ENCODE peak calls at places on chromosomes 16 and 17, in eight cellular contexts. One of them, this sample, is unnamed.

GRCh38 chr17:82317394-82318168 is at the start of gene CD7:
- DNase-seq in choroid plexus epithelial cell: no peak
- DNase-seq in kidney epithelial cell: no peak
- DNase-seq in cardiac muscle cell: no peak
- DNase-seq in tibial nerve: no peak
- DNase-seq in fibroblast of the aortic adventitia: no peak
- DNase-seq in GM23338: no peak
- DNase-seq in kidney: peak; percentile 77
- DNase-seq in this sample: no peak

GRCh38 chr17:8121531-8122390 is 2.1 kb downstream of the HES7 start:
- DNase-seq in choroid plexus epithelial cell: peak; percentile 52
- DNase-seq in kidney epithelial cell: no peak
- DNase-seq in cardiac muscle cell: peak; percentile 93
- DNase-seq in tibial nerve: peak; percentile 22
- DNase-seq in fibroblast of the aortic adventitia: peak; percentile 45
- DNase-seq in GM23338: peak; percentile 91
- DNase-seq in kidney: peak; percentile 86
- DNase-seq in this sample: no peak

GRCh38 chr17:55620945-55621344 is 101.7 kb downstream of the TMEM100 start:
- DNase-seq in choroid plexus epithelial cell: no peak
- DNase-seq in kidney epithelial cell: no peak
- DNase-seq in cardiac muscle cell: no peak
- DNase-seq in tibial nerve: no peak
- DNase-seq in fibroblast of the aortic adventitia: no peak
- DNase-seq in GM23338: no peak
- DNase-seq in kidney: no peak
- DNase-seq in this sample: no peak

GRCh38 chr16:89491238-89491869 is 993 bp upstream of the ANKRD11 start:
- DNase-seq in choroid plexus epithelial cell: peak; percentile 49
- DNase-seq in kidney epithelial cell: no peak
- DNase-seq in cardiac muscle cell: no peak
- DNase-seq in tibial nerve: no peak
- DNase-seq in fibroblast of the aortic adventitia: peak; percentile 34
- DNase-seq in GM23338: peak; percentile 76
- DNase-seq in kidney: no peak
- DNase-seq in this sample: no peak

GRCh38 chr17:27276653-27277156 is 17.2 kb upstream of the WSB1 start:
- DNase-seq in choroid plexus epithelial cell: no peak
- DNase-seq in kidney epithelial cell: no peak
- DNase-seq in cardiac muscle cell: peak; percentile 49
- DNase-seq in tibial nerve: no peak
- DNase-seq in fibroblast of the aortic adventitia: no peak
- DNase-seq in GM23338: peak; percentile 95
- DNase-seq in kidney: no peak
- DNase-seq in this sample: no peak

GRCh38 chr17:61849674-61850073 is 13.7 kb downstream of the BRIP1 start:
- DNase-seq in choroid plexus epithelial cell: peak; percentile 51
- DNase-seq in kidney epithelial cell: no peak
- DNase-seq in cardiac muscle cell: no peak
- DNase-seq in tibial nerve: no peak
- DNase-seq in fibroblast of the aortic adventitia: peak; percentile 19
- DNase-seq in GM23338: no peak
- DNase-seq in kidney: no peak
- DNase-seq in this sample: no peak

GRCh38 chr16:76583466-76583865 is 306.3 kb downstream of the CNTNAP4 start:
- DNase-seq in choroid plexus epithelial cell: peak; percentile 0
- DNase-seq in kidney epithelial cell: no peak
- DNase-seq in cardiac muscle cell: peak; percentile 21
- DNase-seq in tibial nerve: peak; percentile 12
- DNase-seq in fibroblast of the aortic adventitia: peak; percentile 14
- DNase-seq in GM23338: no peak
- DNase-seq in kidney: no peak
- DNase-seq in this sample: no peak

GRCh38 chr17:28612936-28613872 is 781 bp downstream of the RSKR start:
- DNase-seq in choroid plexus epithelial cell: peak; percentile 70
- DNase-seq in kidney epithelial cell: no peak
- DNase-seq in cardiac muscle cell: peak; percentile 58
- DNase-seq in tibial nerve: peak; percentile 49
- DNase-seq in fibroblast of the aortic adventitia: peak; percentile 39
- DNase-seq in GM23338: peak; percentile 82
- DNase-seq in kidney: no peak
- DNase-seq in this sample: no peak

GRCh38 chr16:29158031-29158430 is 173.2 kb downstream of the LAT start:
- DNase-seq in choroid plexus epithelial cell: no peak
- DNase-seq in kidney epithelial cell: no peak
- DNase-seq in cardiac muscle cell: no peak
- DNase-seq in tibial nerve: no peak
- DNase-seq in fibroblast of the aortic adventitia: peak; percentile 8
- DNase-seq in GM23338: no peak
- DNase-seq in kidney: no peak
- DNase-seq in this sample: no peak

GRCh38 chr16:85781685-85782370 is 17.5 kb downstream of the EMC8 start:
- DNase-seq in choroid plexus epithelial cell: peak; percentile 6
- DNase-seq in kidney epithelial cell: no peak
- DNase-seq in cardiac muscle cell: no peak
- DNase-seq in tibial nerve: no peak
- DNase-seq in fibroblast of the aortic adventitia: peak; percentile 80
- DNase-seq in GM23338: no peak
- DNase-seq in kidney: no peak
- DNase-seq in this sample: no peak

GRCh38 chr16:85782476-85782875 is 16.9 kb downstream of the EMC8 start:
- DNase-seq in choroid plexus epithelial cell: peak; percentile 13
- DNase-seq in kidney epithelial cell: no peak
- DNase-seq in cardiac muscle cell: no peak
- DNase-seq in tibial nerve: no peak
- DNase-seq in fibroblast of the aortic adventitia: peak; percentile 16
- DNase-seq in GM23338: no peak
- DNase-seq in kidney: peak; percentile 12
- DNase-seq in this sample: no peak

GRCh38 chr16:85780281-85780680 is 19.1 kb downstream of the EMC8 start:
- DNase-seq in choroid plexus epithelial cell: no peak
- DNase-seq in kidney epithelial cell: no peak
- DNase-seq in cardiac muscle cell: no peak
- DNase-seq in tibial nerve: no peak
- DNase-seq in fibroblast of the aortic adventitia: no peak
- DNase-seq in GM23338: no peak
- DNase-seq in kidney: no peak
- DNase-seq in this sample: no peak

GRCh38 chr16:85778873-85779272 is 20.5 kb downstream of the EMC8 start:
- DNase-seq in choroid plexus epithelial cell: no peak
- DNase-seq in kidney epithelial cell: no peak
- DNase-seq in cardiac muscle cell: no peak
- DNase-seq in tibial nerve: no peak
- DNase-seq in fibroblast of the aortic adventitia: no peak
- DNase-seq in GM23338: no peak
- DNase-seq in kidney: peak; percentile 20
- DNase-seq in this sample: no peak

DNA sequence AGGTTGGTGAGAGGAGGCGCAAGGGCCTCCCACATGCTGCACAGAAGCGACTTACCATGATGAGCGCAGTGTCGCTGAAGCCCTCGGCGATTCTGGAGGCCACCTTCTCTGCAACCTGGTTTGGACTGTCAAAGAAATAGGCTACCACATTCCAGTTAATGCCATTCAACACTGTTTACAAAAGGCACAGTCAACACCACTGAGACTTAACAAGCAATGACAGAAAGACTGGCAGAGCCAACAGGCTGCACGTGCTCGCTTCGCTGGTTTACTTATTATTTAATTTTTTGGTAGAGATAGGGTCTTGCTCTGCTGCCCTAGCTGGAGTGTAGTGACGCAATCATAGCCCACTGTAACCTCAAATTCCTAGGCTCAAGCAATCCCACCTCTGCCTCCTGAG is 18.2 kb downstream of the EMC8 start:
- DNase-seq in choroid plexus epithelial cell: no peak
- DNase-seq in kidney epithelial cell: no peak
- DNase-seq in cardiac muscle cell: no peak
- DNase-seq in tibial nerve: no peak
- DNase-seq in fibroblast of the aortic adventitia: no peak
- DNase-seq in GM23338: no peak
- DNase-seq in kidney: no peak
- DNase-seq in this sample: no peak
- H3K4me3 ChIP-seq in choroid plexus epithelial cell: no peak overlapping the region
- H3K4me3 ChIP-seq in kidney epithelial cell: no peak overlapping the region
- H3K4me3 ChIP-seq in cardiac muscle cell: no peak overlapping the region
- H3K4me3 ChIP-seq in tibial nerve: no peak overlapping the region
- H3K4me3 ChIP-seq in fibroblast of the aortic adventitia: no peak overlapping the region
- H3K4me3 ChIP-seq in GM23338: no peak overlapping the region
- H3K4me3 ChIP-seq in kidney: no peak overlapping the region
- H3K4me3 ChIP-seq in this sample: no peak overlapping the region

DNA sequence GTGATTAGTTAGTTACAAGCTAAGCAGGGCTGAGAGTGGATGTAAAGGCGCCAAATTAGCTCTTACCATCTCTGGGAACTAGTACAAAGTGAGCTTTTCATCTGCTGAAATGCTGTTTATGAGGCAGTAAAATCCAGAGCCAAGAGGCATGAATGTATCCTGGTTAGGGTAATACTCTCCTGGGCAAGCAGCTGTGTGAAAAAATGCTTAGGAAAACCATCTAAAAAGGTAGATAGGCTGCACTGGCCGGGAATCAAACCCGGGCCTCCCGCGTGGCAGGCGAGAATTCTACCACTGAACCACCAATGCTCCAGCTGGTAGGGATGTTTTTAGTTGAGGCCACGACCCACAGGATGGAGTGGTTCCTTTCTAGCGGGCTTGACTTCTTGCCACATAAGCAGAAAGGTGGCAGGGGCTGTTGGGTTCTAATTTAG is 23.0 kb downstream of the VAC14 start:
- DNase-seq in choroid plexus epithelial cell: peak; percentile 51
- DNase-seq in kidney epithelial cell: no peak
- DNase-seq in cardiac muscle cell: no peak
- DNase-seq in tibial nerve: no peak
- DNase-seq in fibroblast of the aortic adventitia: peak; percentile 60
- DNase-seq in GM23338: no peak
- DNase-seq in kidney: no peak
- DNase-seq in this sample: no peak
- TF ChIP-seq CTCF in choroid plexus epithelial cell: no peak
- TF ChIP-seq CTCF in kidney epithelial cell: no peak
- TF ChIP-seq CTCF in cardiac muscle cell: no peak
- TF ChIP-seq CTCF in tibial nerve: no peak
- TF ChIP-seq CTCF in fibroblast of the aortic adventitia: no peak
- TF ChIP-seq CTCF in GM23338: no peak
- TF ChIP-seq CTCF in kidney: no peak
- TF ChIP-seq CTCF in this sample: no peak

GRCh38 chr17:29613371-29613837 is 9.3 kb downstream of the CORO6 start:
- DNase-seq in choroid plexus epithelial cell: peak; percentile 93
- DNase-seq in kidney epithelial cell: no peak
- DNase-seq in cardiac muscle cell: peak; percentile 90
- DNase-seq in tibial nerve: peak; percentile 96
- DNase-seq in fibroblast of the aortic adventitia: peak; percentile 83
- DNase-seq in GM23338: peak; percentile 96
- DNase-seq in kidney: peak; percentile 97
- DNase-seq in this sample: no peak

GRCh38 chr17:29615048-29615385 is 7.7 kb downstream of the CORO6 start:
- DNase-seq in choroid plexus epithelial cell: peak; percentile 62
- DNase-seq in kidney epithelial cell: no peak
- DNase-seq in cardiac muscle cell: no peak
- DNase-seq in tibial nerve: no peak
- DNase-seq in fibroblast of the aortic adventitia: peak; percentile 40
- DNase-seq in GM23338: peak; percentile 32
- DNase-seq in kidney: no peak
- DNase-seq in this sample: no peak

GRCh38 chr17:29615492-29616299 is 7.0 kb downstream of the CORO6 start:
- DNase-seq in choroid plexus epithelial cell: peak; percentile 92
- DNase-seq in kidney epithelial cell: no peak
- DNase-seq in cardiac muscle cell: peak; percentile 89
- DNase-seq in tibial nerve: peak; percentile 85
- DNase-seq in fibroblast of the aortic adventitia: peak; percentile 74
- DNase-seq in GM23338: peak; percentile 94
- DNase-seq in kidney: peak; percentile 94
- DNase-seq in this sample: no peak

GRCh38 chr17:29613856-29614255 is 8.9 kb downstream of the CORO6 start:
- DNase-seq in choroid plexus epithelial cell: no peak
- DNase-seq in kidney epithelial cell: no peak
- DNase-seq in cardiac muscle cell: no peak
- DNase-seq in tibial nerve: no peak
- DNase-seq in fibroblast of the aortic adventitia: no peak
- DNase-seq in GM23338: peak; percentile 47
- DNase-seq in kidney: no peak
- DNase-seq in this sample: no peak

GRCh38 chr17:29614345-29615047 is 8.2 kb downstream of the CORO6 start:
- DNase-seq in choroid plexus epithelial cell: no peak
- DNase-seq in kidney epithelial cell: no peak
- DNase-seq in cardiac muscle cell: no peak
- DNase-seq in tibial nerve: no peak
- DNase-seq in fibroblast of the aortic adventitia: no peak
- DNase-seq in GM23338: peak; percentile 16
- DNase-seq in kidney: no peak
- DNase-seq in this sample: no peak
- H3K4me3 ChIP-seq in choroid plexus epithelial cell: no peak overlapping the region
- H3K4me3 ChIP-seq in kidney epithelial cell: no peak overlapping the region
- H3K4me3 ChIP-seq in cardiac muscle cell: no peak overlapping the region
- H3K4me3 ChIP-seq in tibial nerve: peak overlapping the region; percentile 43
- H3K4me3 ChIP-seq in fibroblast of the aortic adventitia: no peak overlapping the region
- H3K4me3 ChIP-seq in GM23338: peak overlapping the region; percentile 67
- H3K4me3 ChIP-seq in kidney: no peak overlapping the region
- H3K4me3 ChIP-seq in this sample: no peak overlapping the region

GRCh38 chr16:106623-107324 is 28.7 kb downstream of the MPG start:
- DNase-seq in choroid plexus epithelial cell: peak; percentile 93
- DNase-seq in kidney epithelial cell: peak; percentile 34
- DNase-seq in cardiac muscle cell: peak; percentile 86
- DNase-seq in tibial nerve: peak; percentile 65
- DNase-seq in fibroblast of the aortic adventitia: peak; percentile 90
- DNase-seq in GM23338: peak; percentile 95
- DNase-seq in kidney: no peak
- DNase-seq in this sample: peak; percentile 34

GRCh38 chr16:104355-104754 is 26.3 kb downstream of the MPG start:
- DNase-seq in choroid plexus epithelial cell: no peak
- DNase-seq in kidney epithelial cell: no peak
- DNase-seq in cardiac muscle cell: no peak
- DNase-seq in tibial nerve: no peak
- DNase-seq in fibroblast of the aortic adventitia: no peak
- DNase-seq in GM23338: no peak
- DNase-seq in kidney: no peak
- DNase-seq in this sample: no peak

GRCh38 chr16:104828-105374 is 26.9 kb downstream of the MPG start:
- DNase-seq in choroid plexus epithelial cell: no peak
- DNase-seq in kidney epithelial cell: no peak
- DNase-seq in cardiac muscle cell: no peak
- DNase-seq in tibial nerve: no peak
- DNase-seq in fibroblast of the aortic adventitia: no peak
- DNase-seq in GM23338: no peak
- DNase-seq in kidney: no peak
- DNase-seq in this sample: no peak

GRCh38 chr16:102060-102855 is 24.2 kb downstream of the MPG start:
- DNase-seq in choroid plexus epithelial cell: peak; percentile 69
- DNase-seq in kidney epithelial cell: no peak
- DNase-seq in cardiac muscle cell: no peak
- DNase-seq in tibial nerve: peak; percentile 48
- DNase-seq in fibroblast of the aortic adventitia: peak; percentile 69
- DNase-seq in GM23338: no peak
- DNase-seq in kidney: peak; percentile 85
- DNase-seq in this sample: no peak

DNA sequence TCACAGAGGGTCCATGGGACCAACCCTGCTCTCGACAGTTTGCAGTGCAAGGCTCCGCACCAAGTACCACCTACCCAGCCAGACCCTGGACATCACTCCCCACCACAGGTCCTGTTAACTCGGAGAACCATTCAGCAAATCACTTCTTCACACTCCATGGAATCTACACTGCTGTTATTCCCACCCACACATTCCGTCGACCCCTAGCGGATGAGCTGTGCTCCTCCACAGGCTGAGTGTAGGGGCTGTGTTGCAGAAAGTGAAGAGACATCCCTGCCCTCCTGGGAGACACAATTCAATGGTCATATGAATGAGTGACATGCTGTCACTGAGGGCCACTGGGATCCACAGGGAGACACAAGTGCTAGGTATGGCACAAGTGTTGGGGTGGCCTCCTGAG is 27.5 kb downstream of the MPG start:
- DNase-seq in choroid plexus epithelial cell: no peak
- DNase-seq in kidney epithelial cell: no peak
- DNase-seq in cardiac muscle cell: no peak
- DNase-seq in tibial nerve: no peak
- DNase-seq in fibroblast of the aortic adventitia: no peak
- DNase-seq in GM23338: peak; percentile 32
- DNase-seq in kidney: no peak
- DNase-seq in this sample: no peak
- TF ChIP-seq CTCF in choroid plexus epithelial cell: no peak
- TF ChIP-seq CTCF in kidney epithelial cell: no peak
- TF ChIP-seq CTCF in cardiac muscle cell: no peak
- TF ChIP-seq CTCF in tibial nerve: no peak
- TF ChIP-seq CTCF in fibroblast of the aortic adventitia: no peak
- TF ChIP-seq CTCF in GM23338: peak; percentile 14
- TF ChIP-seq CTCF in kidney: no peak
- TF ChIP-seq CTCF in this sample: no peak

This sample was measured in AG04449.